ENCODE peak calls at places on chromosomes 13 and 19, in four cellular contexts. One of them, this sample, is unnamed.

GRCh38 chr19:31733591-31733990 is 384.4 kb upstream of the TSHZ3 start:
- DNase-seq in H9: no peak
- DNase-seq in H1: no peak
- DNase-seq in mesendoderm: no peak
- DNase-seq in this sample: no peak

GRCh38 chr13:29756506-29756905 is 93.9 kb downstream of the UBL3 start:
- DNase-seq in mesendoderm: no peak
- DNase-seq in H9: no peak
- DNase-seq in H1: no peak
- DNase-seq in this sample: peak; percentile 48

GRCh38 chr19:2976609-2977000 is 759 bp upstream of the TLE6 start:
- DNase-seq in H1: no peak
- DNase-seq in mesendoderm: peak; percentile 61
- DNase-seq in H9: peak; percentile 50
- DNase-seq in this sample: no peak

GRCh38 chr19:17351815-17352435 is 14.6 kb downstream of the GTPBP3 start:
- DNase-seq in H1: no peak
- DNase-seq in mesendoderm: no peak
- DNase-seq in H9: no peak
- DNase-seq in this sample: no peak

GRCh38 chr19:11382898-11383705 is 1.0 kb downstream of the EPOR start:
- DNase-seq in H1: no peak
- DNase-seq in mesendoderm: peak; percentile 87
- DNase-seq in H9: peak; percentile 87
- DNase-seq in this sample: no peak

GRCh38 chr13:70964124-70964523 is 855.9 kb upstream of the KLHL1 start:
- DNase-seq in H1: no peak
- DNase-seq in mesendoderm: no peak
- DNase-seq in H9: no peak
- DNase-seq in this sample: no peak

GRCh38 chr19:4057913-4058695 is 8.6 kb downstream of the ZBTB7A start:
- DNase-seq in mesendoderm: peak; percentile 74
- DNase-seq in H9: peak; percentile 38
- DNase-seq in H1: no peak
- DNase-seq in this sample: peak; percentile 85

GRCh38 chr13:49993666-49994065 is 3.2 kb upstream of the TRIM13 start:
- DNase-seq in mesendoderm: no peak
- DNase-seq in H9: no peak
- DNase-seq in H1: no peak
- DNase-seq in this sample: no peak

GRCh38 chr13:32840840-32841713 is 175.1 kb upstream of the KL start:
- DNase-seq in H9: no peak
- DNase-seq in mesendoderm: no peak
- DNase-seq in H1: no peak
- DNase-seq in this sample: no peak

GRCh38 chr19:1450735-1451669 is 1.1 kb downstream of the APC2 start:
- DNase-seq in mesendoderm: no peak
- DNase-seq in H1: no peak
- DNase-seq in H9: no peak
- DNase-seq in this sample: no peak

GRCh38 chr19:674282-675151 is 1.7 kb upstream of the FSTL3 start:
- DNase-seq in H9: no peak
- DNase-seq in H1: no peak
- DNase-seq in mesendoderm: no peak
- DNase-seq in this sample: no peak

GRCh38 chr19:33311326-33311682 is 9.0 kb upstream of the CEBPA start:
- DNase-seq in H9: no peak
- DNase-seq in mesendoderm: no peak
- DNase-seq in H1: no peak
- DNase-seq in this sample: no peak

GRCh38 chr19:21463449-21464105 is 41.8 kb upstream of the ZNF429 start:
- DNase-seq in H1: peak; percentile 75
- DNase-seq in H9: peak; percentile 95
- DNase-seq in mesendoderm: peak; percentile 98
- DNase-seq in this sample: no peak

GRCh38 chr13:44218501-44219240 is 155.0 kb upstream of the SERP2 start:
- DNase-seq in H1: no peak
- DNase-seq in mesendoderm: no peak
- DNase-seq in H9: no peak
- DNase-seq in this sample: no peak

GRCh38 chr13:36848228-36848982 is 29.4 kb downstream of the RFXAP start:
- DNase-seq in mesendoderm: peak; percentile 43
- DNase-seq in H1: no peak
- DNase-seq in H9: no peak
- DNase-seq in this sample: peak; percentile 19

GRCh38 chr19:11168568-11168967 is 13.0 kb upstream of the SPC24 start:
- DNase-seq in mesendoderm: no peak
- DNase-seq in H1: no peak
- DNase-seq in H9: no peak
- DNase-seq in this sample: peak; percentile 97

GRCh38 chr13:77918391-77919261 is at the start of gene EDNRB:
- DNase-seq in mesendoderm: peak; percentile 74
- DNase-seq in H1: peak; percentile 29
- DNase-seq in H9: peak; percentile 62
- DNase-seq in this sample: peak; percentile 17

GRCh38 chr19:58182577-58182988 is 278 bp upstream of the ZNF274 start:
- DNase-seq in H1: no peak
- DNase-seq in H9: no peak
- DNase-seq in mesendoderm: no peak
- DNase-seq in this sample: no peak

GRCh38 chr13:49436890-49437289 is 7.0 kb downstream of the CAB39L start:
- DNase-seq in mesendoderm: no peak
- DNase-seq in H1: no peak
- DNase-seq in H9: no peak
- DNase-seq in this sample: peak; percentile 73

GRCh38 chr19:45442927-45443461 is 19.3 kb upstream of the ERCC1 start:
- DNase-seq in H9: peak; percentile 68
- DNase-seq in H1: no peak
- DNase-seq in mesendoderm: peak; percentile 97
- DNase-seq in this sample: peak; percentile 59

GRCh38 chr19:47421844-47422395 is 2.6 kb upstream of the MEIS3 start:
- DNase-seq in H9: peak; percentile 76
- DNase-seq in H1: no peak
- DNase-seq in mesendoderm: peak; percentile 78
- DNase-seq in this sample: no peak

GRCh38 chr13:22703601-22704209 is 477.1 kb upstream of the SGCG start:
- DNase-seq in mesendoderm: no peak
- DNase-seq in H1: no peak
- DNase-seq in H9: no peak
- DNase-seq in this sample: no peak

GRCh38 chr13:51919531-51919930 is 57.8 kb downstream of the CCDC70 start:
- DNase-seq in H9: peak; percentile 12
- DNase-seq in mesendoderm: no peak
- DNase-seq in H1: no peak
- DNase-seq in this sample: no peak

GRCh38 chr13:77898097-77898496 is 20.5 kb downstream of the EDNRB start:
- DNase-seq in H1: no peak
- DNase-seq in mesendoderm: no peak
- DNase-seq in H9: no peak
- DNase-seq in this sample: peak; percentile 16

DNA sequence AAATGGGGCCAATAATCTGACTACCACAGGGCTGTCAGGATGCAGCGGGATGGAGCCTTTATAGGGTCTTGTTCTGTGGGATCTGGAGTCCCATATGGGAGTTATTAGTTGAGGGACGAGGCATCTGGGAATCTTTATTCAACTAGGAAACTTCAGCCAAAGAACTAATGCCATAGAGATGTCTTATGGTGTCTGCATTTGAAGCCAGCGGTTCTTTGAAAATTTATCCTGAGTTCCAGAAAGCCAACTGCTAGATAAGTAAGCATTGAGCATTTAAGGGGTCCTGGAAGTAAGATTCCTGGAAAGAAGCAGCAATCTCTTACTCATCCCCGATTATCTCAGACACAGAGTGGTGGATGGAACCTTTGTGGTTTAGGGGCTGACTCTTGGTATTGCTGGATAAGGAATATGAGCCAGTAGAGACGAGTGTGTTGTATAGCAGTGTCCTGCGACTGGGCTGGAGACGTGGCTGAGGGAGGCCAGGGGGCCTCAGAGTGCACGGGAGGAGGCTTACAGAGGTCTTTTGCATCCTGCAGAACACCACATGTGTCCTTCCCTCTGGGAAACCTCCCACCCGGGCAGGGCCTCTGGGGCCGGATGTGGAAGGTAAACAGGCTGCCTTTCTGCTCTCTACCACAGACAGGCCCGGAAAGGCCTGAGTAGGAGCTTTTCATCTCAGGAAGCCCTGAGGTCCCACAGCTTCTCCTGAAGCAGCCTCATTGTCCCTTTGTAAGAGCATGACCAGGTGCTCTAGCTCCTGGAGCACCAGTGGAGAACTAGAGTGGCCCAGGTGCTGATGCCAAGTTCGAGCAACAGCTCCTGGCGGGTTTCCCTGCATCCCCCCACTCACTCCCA is 28.8 kb downstream of the ACTN4 start:
- DNase-seq in mesendoderm: no peak
- DNase-seq in H1: no peak
- DNase-seq in H9: no peak
- DNase-seq in this sample: peak; percentile 78
- H3K9ac ChIP-seq in mesendoderm: no peak overlapping the region
- H3K9ac ChIP-seq in H1: no peak overlapping the region
- H3K9ac ChIP-seq in H9: no peak overlapping the region
- H3K9ac ChIP-seq in this sample: peak overlapping the region; percentile 65

DNA sequence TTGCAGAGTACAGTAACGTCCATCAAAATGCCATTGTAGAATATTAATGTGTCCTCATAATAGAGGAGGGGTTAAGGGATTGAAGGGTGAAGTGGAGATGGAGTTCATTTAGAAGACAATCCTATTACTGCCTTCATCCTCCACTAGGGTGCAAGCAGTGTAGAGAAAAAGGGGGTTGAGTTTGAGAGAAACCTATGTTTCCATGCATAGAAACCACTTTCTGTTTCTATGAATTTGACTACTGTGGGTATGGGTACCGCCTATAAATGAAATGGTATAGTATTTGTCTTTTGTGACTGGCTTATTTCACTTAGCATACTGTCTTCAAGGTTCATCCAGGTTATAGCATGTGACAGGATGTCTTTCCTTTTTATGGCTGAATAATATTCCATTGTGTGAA is 156.0 kb downstream of the GGACT start:
- DNase-seq in H9: no peak
- DNase-seq in mesendoderm: no peak
- DNase-seq in H1: no peak
- DNase-seq in this sample: no peak
- H4K5ac ChIP-seq in H9: no peak overlapping the region
- H4K5ac ChIP-seq in mesendoderm: no peak overlapping the region
- H4K5ac ChIP-seq in H1: no peak overlapping the region
- H4K5ac ChIP-seq in this sample: no peak overlapping the region

DNA sequence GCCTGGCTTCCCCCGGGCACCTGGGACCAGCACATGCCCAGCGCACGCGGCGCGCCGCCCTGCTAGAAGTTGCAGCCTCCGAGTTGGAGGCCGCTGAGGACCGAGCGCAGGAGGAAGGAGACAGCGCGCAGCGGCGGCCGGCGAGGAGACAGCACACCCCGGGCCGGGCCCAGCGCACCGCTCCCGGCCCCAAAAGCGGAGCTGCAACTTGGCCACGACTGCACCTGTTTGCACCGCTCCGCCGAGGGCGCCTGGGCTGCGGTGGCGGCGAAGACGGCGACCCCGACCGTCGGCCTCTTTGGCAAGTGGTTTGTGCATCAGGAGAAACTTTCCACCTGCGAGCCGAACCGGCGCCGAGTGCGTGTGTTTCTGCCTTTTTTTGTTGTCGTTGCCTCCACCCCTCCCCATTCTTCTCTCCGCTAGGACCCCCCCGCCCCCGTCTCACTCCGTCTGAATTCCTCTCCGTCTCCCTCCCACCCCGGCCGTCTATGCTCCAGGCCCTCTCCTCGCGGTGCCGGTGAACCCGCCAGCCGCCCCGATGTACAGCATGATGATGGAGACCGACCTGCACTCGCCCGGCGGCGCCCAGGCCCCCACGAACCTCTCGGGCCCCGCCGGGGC is at the start of gene SOX1:
- DNase-seq in mesendoderm: peak; percentile 69
- DNase-seq in H1: no peak
- DNase-seq in H9: peak; percentile 69
- DNase-seq in this sample: no peak
- H3K9ac ChIP-seq in mesendoderm: no peak within 1 kb of the TSS
- H3K9ac ChIP-seq in H1: no peak within 1 kb of the TSS
- H3K9ac ChIP-seq in H9: no peak within 1 kb of the TSS
- H3K9ac ChIP-seq in this sample: no peak within 1 kb of the TSS

DNA sequence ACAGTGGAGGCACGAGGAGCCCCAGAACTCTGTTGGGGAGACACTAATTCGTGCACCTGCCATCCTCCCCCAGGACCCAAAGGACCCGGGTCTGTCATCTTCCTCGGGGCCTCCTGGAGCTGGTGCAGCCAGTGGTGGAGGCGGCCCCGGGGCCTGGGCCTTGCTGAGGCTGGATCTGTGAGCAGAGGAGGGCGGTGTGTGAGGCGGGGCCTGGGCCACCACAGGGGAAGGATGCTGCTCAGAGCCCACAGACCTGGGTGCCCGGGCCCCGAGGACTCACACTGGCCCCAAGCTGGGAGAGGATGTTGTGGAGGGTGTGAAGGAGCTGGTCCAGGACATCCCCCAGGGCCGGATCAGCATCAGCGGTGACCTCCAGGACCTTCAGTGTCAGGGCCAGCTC is 8.3 kb downstream of the IFNL3 start:
- DNase-seq in mesendoderm: no peak
- DNase-seq in H9: no peak
- DNase-seq in H1: no peak
- DNase-seq in this sample: no peak
- H4K5ac ChIP-seq in mesendoderm: no peak overlapping the region
- H4K5ac ChIP-seq in H9: no peak overlapping the region
- H4K5ac ChIP-seq in H1: no peak overlapping the region
- H4K5ac ChIP-seq in this sample: no peak overlapping the region

GRCh38 chr13:20997301-20998061 is 63.9 kb downstream of the LATS2 start:
- DNase-seq in H1: peak; percentile 19
- DNase-seq in mesendoderm: peak; percentile 71
- DNase-seq in H9: peak; percentile 50
- DNase-seq in this sample: peak; percentile 98
- H3K9ac ChIP-seq in H1: peak overlapping the region; percentile 36
- H3K9ac ChIP-seq in mesendoderm: no peak overlapping the region
- H3K9ac ChIP-seq in H9: no peak overlapping the region
- H3K9ac ChIP-seq in this sample: peak overlapping the region; percentile 62